ENCODE peak calls at places on chromosomes 4 and X, in nine cellular contexts. S, G, K, H, Z, Q, B, V and M are unnamed samples.

GRCh38 chr4:26110493-26110892 is 196.5 kb downstream of the SMIM20 start:
- DNase-seq in K (no peak), G (no peak), V (no peak), S (no peak), B (no peak), Z (no peak), Q (peak), H (no peak), M (no peak)

GRCh38 chrX:150663061-150663460 is 30.1 kb upstream of the MTMR1 start:
- DNase-seq in V (no peak), K (no peak), H (no peak), Z (no peak), B (no peak), S (no peak), G (no peak), Q (no peak), M (no peak)

GRCh38 chr4:76488905-76489798 is 54.1 kb downstream of the SHROOM3 start:
- DNase-seq in S (no peak), Z (no peak), Q (no peak), K (no peak), H (no peak), B (peak), V (no peak), G (no peak), M (no peak)

GRCh38 chr4:156889616-156890594 is 81.7 kb downstream of the PDGFC start:
- DNase-seq in S (no peak), K (no peak), B (peak), Z (no peak), H (no peak), Q (no peak), G (peak), V (no peak), M (peak)

GRCh38 chrX:133859336-133859735 is 126.1 kb downstream of the GPC3 start:
- DNase-seq in K (peak), Z (no peak), G (no peak), B (no peak), S (no peak), Q (no peak), V (no peak), H (no peak), M (no peak)

GRCh38 chrX:154096140-154097002 is 1.1 kb downstream of the MECP2 start:
- DNase-seq in Q (peak), Z (peak), K (no peak), S (no peak), H (no peak), B (peak), G (no peak), V (peak), M (no peak)

GRCh38 chr4:153643406-153644016 is 40.6 kb upstream of the TLR2 start:
- DNase-seq in Z (peak), Q (peak), K (no peak), V (peak), G (peak), B (peak), S (no peak), H (no peak), M (no peak)

GRCh38 chr4:139988863-139989765 is 164.9 kb downstream of the MAML3 start:
- DNase-seq in Z (no peak), V (peak), K (no peak), G (peak), H (no peak), S (no peak), B (peak), Q (peak), M (peak)

GRCh38 chr4:3037957-3038451 is 36.3 kb downstream of the HTT-AS start:
- DNase-seq in Z (peak), Q (no peak), B (no peak), H (no peak), K (no peak), V (no peak), G (peak), S (no peak), M (no peak)

GRCh38 chr4:176377705-176378302 is 58.0 kb downstream of the SPCS3 start:
- DNase-seq in V (peak), G (peak), Z (peak), K (no peak), Q (no peak), B (peak), H (no peak), S (no peak), M (no peak)

GRCh38 chr4:130849985-130850632 is 1754.2 kb downstream of the C4orf33 start:
- DNase-seq in B (no peak), K (no peak), V (peak), Z (no peak), S (no peak), Q (no peak), H (no peak), G (peak), M (peak)

GRCh38 chrX:44817029-44817428 is 26.8 kb upstream of the DUSP21 start:
- DNase-seq in S (no peak), B (peak), Q (no peak), Z (no peak), G (no peak), K (no peak), H (no peak), V (no peak), M (no peak)

GRCh38 chrX:147737690-147738089 is 174.0 kb upstream of the FMR1 start:
- DNase-seq in B (no peak), S (no peak), G (no peak), V (no peak), H (no peak), Z (no peak), Q (no peak), K (no peak), M (no peak)

GRCh38 chr4:140249351-140249750 is 95.4 kb upstream of the MAML3 start:
- DNase-seq in H (no peak), Z (no peak), G (peak), S (no peak), Q (no peak), B (peak), V (no peak), K (no peak), M (no peak)

GRCh38 chr4:73706811-73707210 is 33.6 kb upstream of the CXCL8 start:
- DNase-seq in Z (no peak), K (no peak), V (no peak), G (no peak), B (no peak), H (no peak), S (no peak), Q (no peak), M (no peak)

GRCh38 chr4:29278580-29278979 is 1441.6 kb upstream of the PCDH7 start:
- DNase-seq in Z (no peak), B (peak), K (no peak), Q (no peak), S (no peak), H (no peak), V (no peak), G (peak), M (peak)

GRCh38 chr4:176593943-176594342 is 198.8 kb downstream of the VEGFC start:
- DNase-seq in V (no peak), B (no peak), K (no peak), S (no peak), Z (no peak), G (no peak), H (no peak), Q (no peak), M (no peak)

DNA sequence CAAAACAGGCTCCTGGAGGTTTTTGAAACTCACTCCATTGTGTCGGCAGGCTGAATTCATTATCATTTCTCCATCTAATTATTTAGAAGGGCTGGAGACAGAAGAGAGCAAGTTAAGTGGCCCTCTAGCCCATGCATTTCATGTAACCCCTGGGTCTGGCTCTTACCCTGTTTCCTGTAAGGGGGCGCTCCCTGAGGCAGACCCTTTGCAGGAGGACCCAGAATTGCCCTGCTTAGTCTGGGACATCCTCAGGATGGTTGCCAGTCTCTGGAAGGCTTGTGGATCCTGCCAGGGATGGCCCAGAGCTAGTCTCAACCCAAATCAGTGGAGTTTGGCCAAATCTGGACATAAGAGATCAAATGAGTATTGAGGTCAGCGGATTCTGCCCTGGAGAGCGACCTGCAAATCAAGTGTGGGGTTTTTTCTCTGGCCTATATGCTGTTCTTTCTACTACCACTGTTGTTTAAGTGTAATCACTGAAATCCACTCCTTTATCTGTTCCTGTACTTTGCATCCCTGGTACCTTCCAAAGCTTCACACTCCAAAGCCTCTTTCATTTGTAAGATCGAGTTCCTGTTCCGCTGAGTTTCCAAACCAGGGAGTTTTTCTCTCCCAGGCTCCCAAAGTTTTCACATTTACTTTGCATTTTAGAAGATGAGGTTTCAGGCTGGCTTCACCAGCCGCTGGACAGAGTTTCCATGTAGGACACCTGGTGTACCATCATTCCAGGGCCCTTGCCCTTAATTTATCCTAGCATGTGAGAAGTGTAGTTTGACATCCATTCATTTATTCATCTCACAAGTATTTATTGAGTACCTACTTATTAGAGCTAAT is 6.3 kb downstream of the KLF3 start:
- DNase-seq in S (no peak), B (no peak), Q (no peak), V (no peak), Z (no peak), K (no peak), H (no peak), G (no peak), M (no peak)
- H3K4me3 ChIP-seq in S (no peak), B (no peak), Q (no peak), V (no peak), Z (no peak), K (no peak), H (no peak), G (no peak), M (no peak)

GRCh38 chr4:56433280-56433679 is 2.1 kb downstream of the PPAT start:
- DNase-seq in B (no peak), Q (no peak), Z (no peak), S (no peak), H (no peak), V (no peak), G (no peak), K (no peak), M (no peak)
- H3K4me3 ChIP-seq in B (no peak), Q (peak), Z (peak), S (no peak), H (no peak), V (no peak), G (no peak), K (peak), M (peak)

GRCh38 chr4:145709843-145710242 is 29.9 kb downstream of the C4orf51 start:
- DNase-seq in V (no peak), Z (peak), S (no peak), K (no peak), Q (no peak), H (no peak), B (peak), G (peak), M (peak)

GRCh38 chr4:145698507-145698906 is 18.6 kb downstream of the C4orf51 start:
- DNase-seq in B (no peak), Q (no peak), G (no peak), Z (no peak), H (no peak), S (no peak), K (no peak), V (no peak), M (no peak)

GRCh38 chr4:145709336-145709735 is 29.4 kb downstream of the C4orf51 start:
- DNase-seq in Q (no peak), V (no peak), Z (no peak), B (no peak), G (no peak), S (peak), H (no peak), K (no peak), M (no peak)

DNA sequence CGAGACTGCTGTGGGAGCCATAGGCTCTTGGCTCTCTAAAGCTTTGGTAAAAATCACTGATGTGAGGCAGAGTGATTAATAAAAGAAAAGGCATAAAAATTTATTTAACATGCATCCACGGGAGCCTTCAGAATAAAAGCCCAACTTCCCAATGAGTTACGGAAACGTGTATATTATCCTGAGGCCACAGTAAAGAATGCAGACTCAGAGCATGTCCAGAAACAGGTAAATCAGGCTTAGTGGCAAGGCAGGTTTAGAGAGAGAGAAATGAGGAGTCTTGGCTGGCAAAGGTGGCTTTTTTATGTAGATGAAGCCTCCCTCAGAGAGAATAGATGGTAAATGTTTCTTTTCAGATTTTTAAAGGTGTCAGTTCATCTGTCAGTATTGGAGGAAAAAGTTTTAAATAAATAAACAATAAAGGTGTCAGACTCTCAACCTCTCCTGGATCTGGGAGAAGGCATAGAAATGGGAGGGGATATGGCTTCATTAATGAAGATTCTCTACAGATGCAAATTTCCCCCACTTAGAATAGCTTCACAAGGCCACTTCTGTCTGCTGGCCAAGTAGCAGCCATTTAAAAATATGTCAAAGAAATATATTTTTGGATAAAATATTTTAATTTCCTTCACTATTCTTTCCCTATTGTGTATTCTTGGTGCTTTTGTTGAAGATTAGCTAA is 24.0 kb downstream of the C4orf51 start:
- DNase-seq in H (no peak), G (no peak), B (no peak), Z (no peak), S (no peak), V (peak), K (no peak), Q (no peak), M (no peak)
- H3K4me3 ChIP-seq in H (no peak), G (no peak), B (no peak), Z (no peak), S (no peak), V (no peak), K (no peak), Q (no peak), M (no peak)

GRCh38 chr4:5712931-5713330 is 1.9 kb downstream of the EVC start:
- DNase-seq in Q (no peak), H (no peak), K (no peak), B (no peak), Z (no peak), V (no peak), S (no peak), G (no peak), M (no peak)

GRCh38 chr4:5711479-5712184 is 631 bp downstream of the EVC start:
- DNase-seq in Z (peak), H (no peak), K (no peak), V (no peak), Q (no peak), S (no peak), B (peak), G (peak), M (peak)

GRCh38 chr4:5710065-5710961 is 688 bp upstream of the EVC start:
- DNase-seq in H (no peak), G (no peak), Z (no peak), B (peak), V (peak), S (no peak), K (no peak), Q (no peak), M (no peak)

GRCh38 chr4:5712517-5712916 is 1.5 kb downstream of the EVC start:
- DNase-seq in Z (peak), V (no peak), B (peak), H (no peak), Q (no peak), S (no peak), K (no peak), G (peak), M (peak)

GRCh38 chr4:5710962-5711478 is at the start of gene EVC:
- DNase-seq in G (peak), H (no peak), S (peak), V (peak), Z (peak), K (no peak), Q (no peak), B (peak), M (peak)
- H3K4me3 ChIP-seq in G (peak), H (peak), S (peak), V (peak), Z (peak), K (no peak), Q (no peak), B (peak), M (peak)

GRCh38 chr4:125181804-125182203 is 133.0 kb upstream of the FAT4 start:
- DNase-seq in Q (no peak), S (no peak), Z (no peak), B (no peak), K (no peak), H (no peak), G (no peak), V (no peak), M (no peak)
- H3K4me3 ChIP-seq in Q (no peak), S (no peak), Z (no peak), B (no peak), K (no peak), H (no peak), G (no peak), V (no peak), M (no peak)

GRCh38 chr4:87031946-87032345 is 97.1 kb downstream of the AFF1 start:
- DNase-seq in G (no peak), Q (no peak), B (no peak), Z (no peak), H (no peak), S (no peak), K (no peak), V (no peak), M (no peak)
- H3K4me3 ChIP-seq in G (no peak), Q (no peak), B (no peak), Z (no peak), H (no peak), S (no peak), K (no peak), V (no peak), M (no peak)

DNA sequence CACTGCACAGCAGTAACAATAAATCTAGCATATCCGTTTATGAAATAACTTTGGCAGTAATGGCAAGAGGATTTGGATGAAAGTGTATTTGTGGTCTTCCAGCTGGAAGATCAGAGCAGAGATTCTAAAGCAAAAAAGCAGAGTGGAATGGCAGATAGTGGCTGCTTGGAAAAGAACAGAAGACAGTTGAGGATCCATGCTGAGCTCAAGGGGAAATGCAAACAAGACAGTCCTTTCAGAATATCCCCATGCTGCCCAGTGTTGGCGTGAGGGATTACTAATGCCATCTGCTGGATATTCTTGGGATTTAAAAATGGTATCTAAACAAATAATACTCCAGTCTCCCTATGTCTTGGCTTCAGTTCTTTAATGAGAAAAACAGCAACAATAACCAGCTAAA is 629.1 kb upstream of the ATOH1 start:
- DNase-seq in Z (no peak), H (no peak), V (peak), Q (peak), K (no peak), B (peak), G (peak), S (no peak), M (peak)
- H3K4me3 ChIP-seq in Z (no peak), H (no peak), V (no peak), Q (no peak), K (no peak), B (no peak), G (no peak), S (no peak), M (no peak)

GRCh38 chr4:105471566-105472176 is 2.2 kb downstream of the PPA2 start:
- DNase-seq in S (peak), B (peak), G (peak), V (peak), Z (peak), K (peak), H (peak), Q (peak), M (no peak)
- H3K4me3 ChIP-seq in S (no peak), B (peak), G (peak), V (peak), Z (peak), K (no peak), H (no peak), Q (no peak), M (peak)

DNA sequence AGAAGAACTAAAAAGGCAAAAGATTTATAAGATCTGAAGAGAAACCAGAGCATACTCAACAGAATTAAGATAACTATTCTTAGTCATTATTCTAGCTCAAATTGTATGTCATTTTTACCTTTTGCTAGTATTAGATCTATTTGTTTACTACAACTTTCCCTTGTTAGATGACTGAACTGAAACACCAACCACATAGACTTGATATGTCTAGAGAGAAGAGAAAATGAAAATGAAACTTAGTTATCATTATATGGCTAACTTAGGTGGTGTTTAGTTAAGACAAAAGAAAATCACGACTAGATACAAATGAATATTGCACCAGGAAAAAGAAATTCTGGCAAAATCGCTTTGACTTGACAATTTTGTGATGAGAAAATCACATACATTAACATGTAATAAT is 690.8 kb downstream of the PCDH18 start:
- DNase-seq in Q (no peak), G (no peak), K (no peak), S (no peak), V (no peak), Z (no peak), B (no peak), H (no peak), M (no peak)
- H3K4me3 ChIP-seq in Q (no peak), G (no peak), K (no peak), S (no peak), V (no peak), Z (no peak), B (no peak), H (no peak), M (no peak)

GRCh38 chr4:168643083-168643795 is 146.4 kb downstream of the PALLD start:
- DNase-seq in V (no peak), G (peak), Z (no peak), K (no peak), Q (no peak), S (no peak), H (no peak), B (peak), M (no peak)
- H3K4me3 ChIP-seq in V (no peak), G (no peak), Z (no peak), K (no peak), Q (no peak), S (no peak), H (no peak), B (no peak), M (no peak)